ENCODE peak calls at places on chromosomes 12 and 14, in four cellular contexts. X is BE2C; B is naive thymus-derived CD4-positive, alpha-beta T cell; Q is left ventricle myocardium superior. I is an unnamed sample.

GRCh38 chr12:68804654-68805591 is 3.1 kb upstream of the MDM2 start:
- DNase-seq in X (peak; percentile 10), B (no peak), Q (no peak), I (no peak)

GRCh38 chr14:22266683-22267082 is 322.3 kb downstream of the DAD1 start:
- DNase-seq in X (no peak), B (no peak), Q (no peak), I (no peak)

GRCh38 chr12:49331360-49332222 is 5.4 kb downstream of the C1QL4 start:
- DNase-seq in X (peak; percentile 81), B (no peak), Q (peak; percentile 72), I (peak; percentile 60)

GRCh38 chr12:12922191-12922616 is 29.8 kb downstream of the GPRC5D start:
- DNase-seq in X (no peak), B (no peak), Q (no peak), I (no peak)

GRCh38 chr12:3315201-3315661 is 175.8 kb upstream of the PRMT8 start:
- DNase-seq in X (peak; percentile 60), B (no peak), Q (peak; percentile 84), I (no peak)

GRCh38 chr12:94112116-94112515 is 36.3 kb upstream of the PLXNC1 start:
- DNase-seq in X (no peak), B (no peak), Q (no peak), I (no peak)

GRCh38 chr12:56713345-56713744 is 11.8 kb downstream of the NACA start:
- DNase-seq in X (no peak), B (no peak), Q (no peak), I (no peak)

GRCh38 chr12:96516472-96517417 is 27.4 kb downstream of the CFAP54 start:
- DNase-seq in X (peak; percentile 75), B (peak; percentile 73), Q (peak; percentile 81), I (peak; percentile 31)

GRCh38 chr14:91858536-91859275 is 8.6 kb downstream of the TC2N start:
- DNase-seq in X (no peak), B (no peak), Q (no peak), I (no peak)

GRCh38 chr14:80762829-80763228 is 178.7 kb downstream of the CEP128 start:
- DNase-seq in X (no peak), B (no peak), Q (no peak), I (no peak)

GRCh38 chr12:57430117-57430930 is 519 bp downstream of the R3HDM2 start:
- DNase-seq in X (peak; percentile 65), B (peak; percentile 79), Q (peak; percentile 75), I (no peak)

GRCh38 chr14:55200646-55201045 is 9.3 kb upstream of the DLGAP5 start:
- DNase-seq in X (no peak), B (no peak), Q (no peak), I (no peak)

GRCh38 chr12:113040722-113041168 is 15.8 kb upstream of the DTX1 start:
- DNase-seq in X (no peak), B (no peak), Q (peak; percentile 81), I (no peak)

GRCh38 chr12:101455685-101456084 is 19.5 kb upstream of the SPIC start:
- DNase-seq in X (no peak), B (no peak), Q (no peak), I (no peak)

GRCh38 chr14:85131523-85131922 is 398.4 kb upstream of the FLRT2 start:
- DNase-seq in X (no peak), B (no peak), Q (no peak), I (no peak)

GRCh38 chr12:10235761-10236631 is 23.3 kb downstream of the GABARAPL1 start:
- DNase-seq in X (peak; percentile 18), B (no peak), Q (peak; percentile 44), I (no peak)

GRCh38 chr14:93207468-93208308 is 632 bp downstream of the UBR7 start:
- DNase-seq in X (peak; percentile 71), B (no peak), Q (peak; percentile 70), I (no peak)

GRCh38 chr12:121259074-121259473 is 37.4 kb downstream of the CAMKK2 start:
- DNase-seq in X (no peak), B (no peak), Q (no peak), I (no peak)

GRCh38 chr12:55755246-55755645 is 12.3 kb downstream of the GDF11 start:
- DNase-seq in X (no peak), B (no peak), Q (no peak), I (no peak)

GRCh38 chr14:101881426-101881825 is 82.9 kb upstream of the DYNC1H1 start:
- DNase-seq in X (no peak), B (no peak), Q (peak; percentile 41), I (no peak)

GRCh38 chr14:91012050-91012449 is 48.4 kb downstream of the RPS6KA5 start:
- DNase-seq in X (no peak), B (no peak), Q (no peak), I (no peak)

GRCh38 chr14:60658116-60658515 is 8.8 kb upstream of the SIX1 start:
- DNase-seq in X (no peak), B (no peak), Q (no peak), I (no peak)

GRCh38 chr12:47650469-47650868 is 55.4 kb downstream of the RPAP3 start:
- DNase-seq in X (no peak), B (no peak), Q (no peak), I (no peak)